ENCODE peak calls at places on chromosomes 13 and 19, in ten cellular contexts. I is IMR-90; G is aorta; F is vagina; N is neural progenitor cell; W is CD4-positive, CD25-positive, alpha-beta regulatory T cell; A is ascending aorta; J is naive thymus-derived CD4-positive, alpha-beta T cell; M is H7; Y is breast epithelium. Q is an unnamed sample.

GRCh38 chr19:44648536-44649370 is 5.0 kb downstream of the PVR start:
- DNase-seq in I (peak; percentile 68), G (peak; percentile 67), F (no peak), N (no peak), W (no peak), A (no peak), J (no peak), M (no peak), Y (no peak), Q (peak; percentile 33)

GRCh38 chr19:12784394-12784870 is 6.9 kb upstream of the JUNB start:
- DNase-seq in I (peak; percentile 46), G (no peak), F (no peak), N (no peak), W (peak; percentile 27), A (no peak), J (peak; percentile 64), M (peak; percentile 19), Y (no peak), Q (no peak)

GRCh38 chr13:30998548-30999140 is 66.2 kb downstream of the TEX26 start:
- DNase-seq in I (peak; percentile 73), G (no peak), F (peak; percentile 64), N (peak; percentile 27), W (no peak), A (no peak), J (no peak), M (no peak), Y (no peak), Q (peak; percentile 79)

GRCh38 chr13:113786262-113786841 is 27.3 kb downstream of the TMEM255B start:
- DNase-seq in I (peak; percentile 76), G (no peak), F (no peak), N (no peak), W (no peak), A (no peak), J (peak; percentile 19), M (no peak), Y (no peak), Q (peak; percentile 50)

GRCh38 chr13:87821512-87821911 is 150.3 kb downstream of the SLITRK5 start:
- DNase-seq in I (no peak), G (no peak), F (no peak), N (no peak), W (no peak), A (no peak), J (no peak), M (no peak), Y (no peak), Q (no peak)

GRCh38 chr19:5917431-5918107 is 3.5 kb downstream of the CAPS start:
- DNase-seq in I (no peak), G (no peak), F (no peak), N (no peak), W (no peak), A (no peak), J (no peak), M (no peak), Y (no peak), Q (no peak)

GRCh38 chr13:28494537-28494860 is 429 bp downstream of the FLT1 start:
- DNase-seq in I (no peak), G (no peak), F (no peak), N (peak; percentile 65), W (no peak), A (no peak), J (no peak), M (peak; percentile 72), Y (no peak), Q (no peak)

GRCh38 chr13:24742294-24742693 is 21.7 kb upstream of the RNF17 start:
- DNase-seq in I (no peak), G (no peak), F (no peak), N (peak; percentile 62), W (no peak), A (no peak), J (no peak), M (peak; percentile 58), Y (no peak), Q (no peak)

GRCh38 chr19:19214892-19215291 is 3.1 kb downstream of the NCAN start:
- DNase-seq in I (peak; percentile 39), G (peak; percentile 81), F (no peak), N (peak; percentile 87), W (no peak), A (no peak), J (no peak), M (peak; percentile 92), Y (no peak), Q (peak; percentile 25)
- H3K27me3 ChIP-seq in I (peaks cover 29% of the 10 kb centered on the region), G (no peaks in the 10 kb centered on the region), F (peaks cover 7% of the 10 kb centered on the region), N (peaks cover 50% of the 10 kb centered on the region), W (peaks cover 15% of the 10 kb centered on the region), A (peaks cover 3% of the 10 kb centered on the region), J (peaks cover 2% of the 10 kb centered on the region), M (peaks cover 43% of the 10 kb centered on the region), Y (peaks cover 3% of the 10 kb centered on the region), Q (peaks cover 23% of the 10 kb centered on the region)

GRCh38 chr13:111645598-111646463 is 325.4 kb downstream of the TEX29 start:
- DNase-seq in I (no peak), G (no peak), F (no peak), N (no peak), W (no peak), A (peak; percentile 56), J (no peak), M (no peak), Y (no peak), Q (no peak)
- H3K27me3 ChIP-seq in I (no peaks in the 10 kb centered on the region), G (no peaks in the 10 kb centered on the region), F (no peaks in the 10 kb centered on the region), N (peaks cover 20% of the 10 kb centered on the region), W (no peaks in the 10 kb centered on the region), A (no peaks in the 10 kb centered on the region), J (no peaks in the 10 kb centered on the region), M (no peaks in the 10 kb centered on the region), Y (no peaks in the 10 kb centered on the region), Q (no peaks in the 10 kb centered on the region)

DNA sequence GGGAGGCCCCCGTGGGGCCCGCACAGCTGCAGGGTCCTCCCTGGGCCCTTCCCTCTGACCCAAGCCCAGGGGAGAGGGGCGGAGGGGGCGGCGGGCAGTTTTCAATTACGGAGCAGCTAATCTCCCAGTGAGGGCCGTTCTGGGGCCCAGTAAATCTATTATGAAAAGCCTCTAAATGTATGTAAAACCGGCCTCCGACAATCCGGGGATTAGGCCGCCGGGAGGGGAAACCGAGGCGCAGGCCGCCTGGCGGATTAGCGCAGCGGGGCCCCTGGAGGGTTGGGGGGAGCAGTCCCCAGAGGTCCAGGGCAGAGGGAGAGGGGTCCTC is 25.1 kb downstream of the EFNA2 start:
- DNase-seq in I (no peak), G (no peak), F (no peak), N (peak; percentile 69), W (no peak), A (no peak), J (no peak), M (no peak), Y (no peak), Q (no peak)
- H3K27me3 ChIP-seq in I (peaks cover 9% of the 10 kb centered on the region), G (no peaks in the 10 kb centered on the region), F (no peaks in the 10 kb centered on the region), N (peaks cover 11% of the 10 kb centered on the region), W (no peaks in the 10 kb centered on the region), A (peaks cover 7% of the 10 kb centered on the region), J (no peaks in the 10 kb centered on the region), M (peaks cover under 1% of the 10 kb centered on the region), Y (no peaks in the 10 kb centered on the region), Q (no peaks in the 10 kb centered on the region)

GRCh38 chr13:45907501-45907900 is 55.9 kb upstream of the SIAH3 start:
- DNase-seq in I (no peak), G (no peak), F (no peak), N (no peak), W (no peak), A (no peak), J (no peak), M (no peak), Y (no peak), Q (no peak)
- H3K27me3 ChIP-seq in I (no peaks in the 10 kb centered on the region), G (no peaks in the 10 kb centered on the region), F (no peaks in the 10 kb centered on the region), N (no peaks in the 10 kb centered on the region), W (no peaks in the 10 kb centered on the region), A (no peaks in the 10 kb centered on the region), J (no peaks in the 10 kb centered on the region), M (no peaks in the 10 kb centered on the region), Y (no peaks in the 10 kb centered on the region), Q (no peaks in the 10 kb centered on the region)

DNA sequence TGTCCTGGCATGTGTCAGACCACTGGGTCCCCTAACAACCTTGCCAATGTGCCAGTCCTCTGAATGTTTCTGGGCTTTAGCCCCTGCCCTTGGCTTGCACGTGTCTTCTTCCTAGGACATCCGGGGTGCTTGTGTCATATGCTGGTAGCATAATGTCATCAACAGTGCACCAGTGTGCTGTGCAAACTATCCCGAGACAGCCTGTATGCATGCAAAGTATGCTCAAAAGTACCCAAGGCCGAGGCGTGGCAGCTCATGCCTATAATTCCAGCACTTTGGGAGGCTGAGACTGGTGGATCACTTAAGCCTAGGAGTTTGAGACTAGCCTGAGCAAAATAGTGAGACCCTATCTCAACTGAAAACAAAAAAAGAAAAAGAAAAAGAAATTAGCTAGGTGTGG is 20.8 kb upstream of the C19orf12 start:
- DNase-seq in I (no peak), G (no peak), F (no peak), N (no peak), W (no peak), A (no peak), J (no peak), M (no peak), Y (no peak), Q (no peak)
- H3K27me3 ChIP-seq in I (peaks cover 14% of the 10 kb centered on the region), G (no peaks in the 10 kb centered on the region), F (no peaks in the 10 kb centered on the region), N (peaks cover 20% of the 10 kb centered on the region), W (no peaks in the 10 kb centered on the region), A (no peaks in the 10 kb centered on the region), J (no peaks in the 10 kb centered on the region), M (no peaks in the 10 kb centered on the region), Y (no peaks in the 10 kb centered on the region), Q (no peaks in the 10 kb centered on the region)

DNA sequence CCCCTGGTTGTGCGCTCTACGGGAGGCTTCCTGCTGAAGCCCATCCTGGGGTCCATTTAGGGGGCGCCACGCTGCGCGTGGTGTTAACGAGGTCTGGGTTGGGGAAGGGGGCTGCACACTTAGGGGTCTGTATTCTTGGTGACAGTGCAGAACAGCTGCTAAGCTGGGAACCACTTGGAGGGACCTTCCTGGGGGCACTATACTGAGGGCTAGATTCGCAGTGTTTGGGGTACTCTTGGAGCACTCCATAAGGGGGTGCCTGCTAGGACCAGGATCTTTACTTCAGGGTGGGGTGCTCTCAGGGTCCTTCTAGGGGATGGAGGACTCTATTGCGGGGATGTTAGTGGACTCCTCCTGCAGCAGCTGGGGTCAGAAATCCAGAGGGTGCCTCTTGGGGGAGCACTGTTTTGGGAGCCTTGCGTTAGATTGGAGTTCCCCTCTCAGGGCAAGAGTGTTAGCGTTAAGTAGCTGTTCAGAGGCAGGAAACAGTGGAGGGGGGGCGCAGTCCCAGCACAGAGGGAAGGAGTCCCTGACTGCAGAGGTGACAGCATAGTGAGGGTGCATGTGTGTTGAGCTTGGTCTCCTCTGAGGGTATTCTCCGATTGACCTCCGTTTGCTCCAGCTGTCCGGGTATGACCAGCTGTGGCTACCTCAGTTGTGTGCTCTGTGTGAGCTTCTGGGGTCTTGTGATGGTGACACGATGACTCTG is 1.1 kb downstream of the PDE4A start:
- DNase-seq in I (no peak), G (no peak), F (no peak), N (no peak), W (no peak), A (no peak), J (no peak), M (peak; percentile 43), Y (no peak), Q (no peak)
- H3K27me3 ChIP-seq in I (peaks cover 49% of the 10 kb centered on the region), G (no peaks in the 10 kb centered on the region), F (peaks cover 15% of the 10 kb centered on the region), N (peaks cover 100% of the 10 kb centered on the region), W (peaks cover 25% of the 10 kb centered on the region), A (peaks cover 50% of the 10 kb centered on the region), J (peaks cover 18% of the 10 kb centered on the region), M (peaks cover 85% of the 10 kb centered on the region), Y (peaks cover 24% of the 10 kb centered on the region), Q (peaks cover 32% of the 10 kb centered on the region)

Q was measured in astrocyte.